ENCODE peak calls at places on chromosome 4, in four cellular contexts. One of them, this sample, is unnamed.

GRCh38 chr4:153383131-153383530 is 38.6 kb downstream of the MND1 start:
- DNase-seq in ureter: no peak
- DNase-seq in body of pancreas: no peak
- DNase-seq in CD4-positive, CD25-positive, alpha-beta regulatory T cell: no peak
- DNase-seq in this sample: no peak

GRCh38 chr4:28462766-28463165 is 1602.1 kb downstream of the STIM2 start:
- DNase-seq in ureter: no peak
- DNase-seq in body of pancreas: no peak
- DNase-seq in CD4-positive, CD25-positive, alpha-beta regulatory T cell: no peak
- DNase-seq in this sample: no peak

GRCh38 chr4:19982556-19982955 is 269.1 kb upstream of the SLIT2 start:
- DNase-seq in ureter: no peak
- DNase-seq in body of pancreas: no peak
- DNase-seq in CD4-positive, CD25-positive, alpha-beta regulatory T cell: no peak
- DNase-seq in this sample: no peak

GRCh38 chr4:3484057-3484973 is 21.2 kb downstream of the DOK7 start:
- DNase-seq in ureter: peak
- DNase-seq in body of pancreas: peak
- DNase-seq in CD4-positive, CD25-positive, alpha-beta regulatory T cell: no peak
- DNase-seq in this sample: peak

GRCh38 chr4:101660607-101661006 is 129.9 kb upstream of the BANK1 start:
- DNase-seq in ureter: no peak
- DNase-seq in body of pancreas: no peak
- DNase-seq in CD4-positive, CD25-positive, alpha-beta regulatory T cell: no peak
- DNase-seq in this sample: no peak

GRCh38 chr4:47837582-47838294 is at the start of gene CORIN:
- DNase-seq in ureter: no peak
- DNase-seq in body of pancreas: peak
- DNase-seq in CD4-positive, CD25-positive, alpha-beta regulatory T cell: no peak
- DNase-seq in this sample: no peak

GRCh38 chr4:74670583-74670982 is 123.7 kb downstream of the BTC start:
- DNase-seq in ureter: no peak
- DNase-seq in body of pancreas: no peak
- DNase-seq in CD4-positive, CD25-positive, alpha-beta regulatory T cell: no peak
- DNase-seq in this sample: no peak

GRCh38 chr4:106366026-106366425 is 2.6 kb downstream of the GIMD1 start:
- DNase-seq in ureter: no peak
- DNase-seq in body of pancreas: no peak
- DNase-seq in CD4-positive, CD25-positive, alpha-beta regulatory T cell: no peak
- DNase-seq in this sample: no peak

GRCh38 chr4:2484993-2485392 is 16.1 kb downstream of the RNF4 start:
- DNase-seq in ureter: peak
- DNase-seq in body of pancreas: peak
- DNase-seq in CD4-positive, CD25-positive, alpha-beta regulatory T cell: peak
- DNase-seq in this sample: peak

GRCh38 chr4:54149323-54149722 is 49.4 kb downstream of the GSX2 start:
- DNase-seq in ureter: no peak
- DNase-seq in body of pancreas: no peak
- DNase-seq in CD4-positive, CD25-positive, alpha-beta regulatory T cell: no peak
- DNase-seq in this sample: no peak

GRCh38 chr4:100359433-100359832 is 158.4 kb downstream of the EMCN start:
- DNase-seq in ureter: no peak
- DNase-seq in body of pancreas: no peak
- DNase-seq in CD4-positive, CD25-positive, alpha-beta regulatory T cell: no peak
- DNase-seq in this sample: no peak

GRCh38 chr4:137768196-137768595 is 235.9 kb upstream of the PCDH18 start:
- DNase-seq in ureter: no peak
- DNase-seq in body of pancreas: no peak
- DNase-seq in CD4-positive, CD25-positive, alpha-beta regulatory T cell: no peak
- DNase-seq in this sample: no peak

GRCh38 chr4:89305712-89306437 is 1.7 kb downstream of the GPRIN3 start:
- DNase-seq in ureter: no peak
- DNase-seq in body of pancreas: no peak
- DNase-seq in CD4-positive, CD25-positive, alpha-beta regulatory T cell: no peak
- DNase-seq in this sample: no peak

GRCh38 chr4:8267077-8267476 is 2.5 kb upstream of the HTRA3 start:
- DNase-seq in ureter: no peak
- DNase-seq in body of pancreas: peak
- DNase-seq in CD4-positive, CD25-positive, alpha-beta regulatory T cell: no peak
- DNase-seq in this sample: peak

GRCh38 chr4:61202100-61202637 is 2.0 kb downstream of the ADGRL3 start:
- DNase-seq in ureter: no peak
- DNase-seq in body of pancreas: no peak
- DNase-seq in CD4-positive, CD25-positive, alpha-beta regulatory T cell: no peak
- DNase-seq in this sample: no peak

GRCh38 chr4:17544205-17544604 is 29.2 kb downstream of the CLRN2 start:
- DNase-seq in ureter: no peak
- DNase-seq in body of pancreas: no peak
- DNase-seq in CD4-positive, CD25-positive, alpha-beta regulatory T cell: no peak
- DNase-seq in this sample: no peak

GRCh38 chr4:166675411-166675810 is 558.9 kb downstream of the SPOCK3 start:
- DNase-seq in ureter: no peak
- DNase-seq in body of pancreas: no peak
- DNase-seq in CD4-positive, CD25-positive, alpha-beta regulatory T cell: no peak
- DNase-seq in this sample: no peak

GRCh38 chr4:71382569-71383560 is 44.0 kb downstream of the SLC4A4 start:
- DNase-seq in ureter: no peak
- DNase-seq in body of pancreas: no peak
- DNase-seq in CD4-positive, CD25-positive, alpha-beta regulatory T cell: no peak
- DNase-seq in this sample: no peak

GRCh38 chr4:99763635-99764101 is 53.0 kb upstream of the DAPP1 start:
- DNase-seq in ureter: no peak
- DNase-seq in body of pancreas: peak
- DNase-seq in CD4-positive, CD25-positive, alpha-beta regulatory T cell: no peak
- DNase-seq in this sample: peak

GRCh38 chr4:184417802-184418511 is 56.4 kb downstream of the IRF2 start:
- DNase-seq in ureter: no peak
- DNase-seq in body of pancreas: no peak
- DNase-seq in CD4-positive, CD25-positive, alpha-beta regulatory T cell: no peak
- DNase-seq in this sample: peak

GRCh38 chr4:960736-961650 is 12.4 kb downstream of the DGKQ start:
- DNase-seq in ureter: no peak
- DNase-seq in body of pancreas: no peak
- DNase-seq in CD4-positive, CD25-positive, alpha-beta regulatory T cell: no peak
- DNase-seq in this sample: no peak

GRCh38 chr4:76306882-76307669 is 543 bp downstream of the STBD1 start:
- DNase-seq in ureter: peak
- DNase-seq in body of pancreas: peak
- DNase-seq in CD4-positive, CD25-positive, alpha-beta regulatory T cell: no peak
- DNase-seq in this sample: peak